ENCODE peak calls at places on chromosomes 12 and 14, in six cellular contexts. One of them, this sample, is unnamed.

GRCh38 chr14:38290601-38291190 is 34.8 kb upstream of the CLEC14A start:
- DNase-seq in CD4-positive, alpha-beta T cell: no peak
- DNase-seq in SK-N-SH: no peak
- DNase-seq in esophagus squamous epithelium: no peak
- DNase-seq in heart right ventricle: no peak
- DNase-seq in astrocyte of the spinal cord: peak; percentile 85
- DNase-seq in this sample: no peak

GRCh38 chr14:88168498-88169165 is 154.4 kb downstream of the KCNK10 start:
- DNase-seq in CD4-positive, alpha-beta T cell: peak; percentile 36
- DNase-seq in SK-N-SH: peak; percentile 57
- DNase-seq in esophagus squamous epithelium: no peak
- DNase-seq in heart right ventricle: no peak
- DNase-seq in astrocyte of the spinal cord: peak; percentile 15
- DNase-seq in this sample: peak; percentile 33

GRCh38 chr12:27383429-27384260 is 51.0 kb downstream of the BMAL2 start:
- DNase-seq in CD4-positive, alpha-beta T cell: peak; percentile 34
- DNase-seq in SK-N-SH: peak; percentile 68
- DNase-seq in esophagus squamous epithelium: no peak
- DNase-seq in heart right ventricle: peak; percentile 61
- DNase-seq in astrocyte of the spinal cord: peak; percentile 83
- DNase-seq in this sample: peak; percentile 74

GRCh38 chr14:75876526-75876925 is 105.3 kb downstream of the TGFB3 start:
- DNase-seq in CD4-positive, alpha-beta T cell: no peak
- DNase-seq in SK-N-SH: no peak
- DNase-seq in esophagus squamous epithelium: no peak
- DNase-seq in heart right ventricle: no peak
- DNase-seq in astrocyte of the spinal cord: peak; percentile 59
- DNase-seq in this sample: no peak

GRCh38 chr14:83291716-83292115 is 1758.1 kb upstream of the SEL1L start:
- DNase-seq in CD4-positive, alpha-beta T cell: no peak
- DNase-seq in SK-N-SH: no peak
- DNase-seq in esophagus squamous epithelium: no peak
- DNase-seq in heart right ventricle: no peak
- DNase-seq in astrocyte of the spinal cord: no peak
- DNase-seq in this sample: no peak

GRCh38 chr12:56143870-56144269 is 8.5 kb upstream of the MYL6B start:
- DNase-seq in CD4-positive, alpha-beta T cell: no peak
- DNase-seq in SK-N-SH: no peak
- DNase-seq in esophagus squamous epithelium: no peak
- DNase-seq in heart right ventricle: peak; percentile 46
- DNase-seq in astrocyte of the spinal cord: no peak
- DNase-seq in this sample: no peak

GRCh38 chr14:105228562-105228961 is 19.8 kb upstream of the BTBD6 start:
- DNase-seq in CD4-positive, alpha-beta T cell: no peak
- DNase-seq in SK-N-SH: no peak
- DNase-seq in esophagus squamous epithelium: no peak
- DNase-seq in heart right ventricle: no peak
- DNase-seq in astrocyte of the spinal cord: no peak
- DNase-seq in this sample: no peak

GRCh38 chr12:45852508-45852907 is 123.0 kb downstream of the ARID2 start:
- DNase-seq in CD4-positive, alpha-beta T cell: no peak
- DNase-seq in SK-N-SH: no peak
- DNase-seq in esophagus squamous epithelium: no peak
- DNase-seq in heart right ventricle: peak; percentile 44
- DNase-seq in astrocyte of the spinal cord: no peak
- DNase-seq in this sample: no peak

GRCh38 chr14:35406811-35407630 is 2.5 kb upstream of the NFKBIA start:
- DNase-seq in CD4-positive, alpha-beta T cell: no peak
- DNase-seq in SK-N-SH: peak; percentile 54
- DNase-seq in esophagus squamous epithelium: no peak
- DNase-seq in heart right ventricle: no peak
- DNase-seq in astrocyte of the spinal cord: peak; percentile 67
- DNase-seq in this sample: no peak

GRCh38 chr14:35412281-35413057 is 7.9 kb upstream of the NFKBIA start:
- DNase-seq in CD4-positive, alpha-beta T cell: no peak
- DNase-seq in SK-N-SH: no peak
- DNase-seq in esophagus squamous epithelium: no peak
- DNase-seq in heart right ventricle: no peak
- DNase-seq in astrocyte of the spinal cord: no peak
- DNase-seq in this sample: no peak

GRCh38 chr14:35408026-35408425 is 3.5 kb upstream of the NFKBIA start:
- DNase-seq in CD4-positive, alpha-beta T cell: no peak
- DNase-seq in SK-N-SH: no peak
- DNase-seq in esophagus squamous epithelium: no peak
- DNase-seq in heart right ventricle: no peak
- DNase-seq in astrocyte of the spinal cord: no peak
- DNase-seq in this sample: no peak

GRCh38 chr14:35410858-35411257 is 6.3 kb upstream of the NFKBIA start:
- DNase-seq in CD4-positive, alpha-beta T cell: no peak
- DNase-seq in SK-N-SH: no peak
- DNase-seq in esophagus squamous epithelium: no peak
- DNase-seq in heart right ventricle: no peak
- DNase-seq in astrocyte of the spinal cord: no peak
- DNase-seq in this sample: no peak

GRCh38 chr14:35409595-35409994 is 5.0 kb upstream of the NFKBIA start:
- DNase-seq in CD4-positive, alpha-beta T cell: no peak
- DNase-seq in SK-N-SH: no peak
- DNase-seq in esophagus squamous epithelium: no peak
- DNase-seq in heart right ventricle: no peak
- DNase-seq in astrocyte of the spinal cord: no peak
- DNase-seq in this sample: no peak
- TF ChIP-seq CTCF in CD4-positive, alpha-beta T cell: no peak
- TF ChIP-seq CTCF in SK-N-SH: no peak
- TF ChIP-seq CTCF in esophagus squamous epithelium: no peak
- TF ChIP-seq CTCF in heart right ventricle: no peak
- TF ChIP-seq CTCF in astrocyte of the spinal cord: no peak
- TF ChIP-seq CTCF in this sample: no peak

GRCh38 chr14:94622653-94623421 is 10.6 kb downstream of the SERPINA3 start:
- DNase-seq in CD4-positive, alpha-beta T cell: no peak
- DNase-seq in SK-N-SH: no peak
- DNase-seq in esophagus squamous epithelium: no peak
- DNase-seq in heart right ventricle: no peak
- DNase-seq in astrocyte of the spinal cord: peak; percentile 33
- DNase-seq in this sample: no peak
- TF ChIP-seq CTCF in CD4-positive, alpha-beta T cell: no peak
- TF ChIP-seq CTCF in SK-N-SH: no peak
- TF ChIP-seq CTCF in esophagus squamous epithelium: no peak
- TF ChIP-seq CTCF in heart right ventricle: no peak
- TF ChIP-seq CTCF in astrocyte of the spinal cord: no peak
- TF ChIP-seq CTCF in this sample: no peak

DNA sequence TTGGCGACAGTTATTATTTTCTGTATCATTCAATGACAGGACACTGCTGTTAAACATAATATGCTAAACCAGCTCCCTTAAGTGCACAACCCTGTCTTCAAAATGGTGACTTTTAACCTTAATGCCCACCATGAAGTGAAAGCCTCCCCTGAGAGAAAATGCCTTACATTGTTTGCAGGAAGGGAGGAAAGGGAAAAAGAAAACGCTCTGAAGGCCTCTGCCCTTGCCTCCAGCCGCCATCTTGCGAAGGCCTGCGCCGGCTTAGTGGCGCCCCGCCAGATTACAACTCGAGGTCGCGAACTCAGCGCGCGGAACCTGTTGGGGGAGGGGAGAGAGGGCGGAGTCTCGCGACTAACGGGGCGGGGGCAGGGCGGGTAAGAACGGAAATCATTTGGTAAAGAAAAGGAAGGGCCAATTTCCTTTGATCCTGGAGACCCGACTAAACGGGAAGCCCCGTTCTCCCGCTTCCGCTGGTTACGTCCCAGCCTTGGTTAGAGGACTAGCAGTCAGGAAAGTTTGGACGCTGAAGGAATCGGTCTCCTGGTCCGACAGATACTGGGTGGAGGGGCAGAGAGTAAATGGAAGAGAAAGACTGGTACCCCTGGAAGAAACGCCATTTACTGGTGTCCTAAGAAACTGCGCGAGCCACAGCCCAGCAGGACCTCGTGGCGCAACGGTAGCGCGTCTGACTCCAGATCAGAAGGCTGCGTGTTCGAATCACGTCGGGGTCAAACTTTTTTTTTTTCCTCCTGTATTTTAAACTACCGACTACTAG is 11.6 kb upstream of the TMPO start:
- DNase-seq in CD4-positive, alpha-beta T cell: peak; percentile 90
- DNase-seq in SK-N-SH: peak; percentile 81
- DNase-seq in esophagus squamous epithelium: peak; percentile 78
- DNase-seq in heart right ventricle: peak; percentile 96
- DNase-seq in astrocyte of the spinal cord: peak; percentile 98
- DNase-seq in this sample: peak; percentile 89
- TF ChIP-seq CTCF in CD4-positive, alpha-beta T cell: no peak
- TF ChIP-seq CTCF in SK-N-SH: no peak
- TF ChIP-seq CTCF in esophagus squamous epithelium: no peak
- TF ChIP-seq CTCF in heart right ventricle: no peak
- TF ChIP-seq CTCF in astrocyte of the spinal cord: no peak
- TF ChIP-seq CTCF in this sample: no peak

GRCh38 chr12:105289114-105289904 is 41.2 kb upstream of the C12orf75 start:
- DNase-seq in CD4-positive, alpha-beta T cell: no peak
- DNase-seq in SK-N-SH: no peak
- DNase-seq in esophagus squamous epithelium: no peak
- DNase-seq in heart right ventricle: no peak
- DNase-seq in astrocyte of the spinal cord: peak; percentile 60
- DNase-seq in this sample: no peak

GRCh38 chr12:105285378-105285777 is 45.1 kb upstream of the C12orf75 start:
- DNase-seq in CD4-positive, alpha-beta T cell: no peak
- DNase-seq in SK-N-SH: no peak
- DNase-seq in esophagus squamous epithelium: no peak
- DNase-seq in heart right ventricle: no peak
- DNase-seq in astrocyte of the spinal cord: no peak
- DNase-seq in this sample: no peak

GRCh38 chr12:105291531-105291930 is 39.0 kb upstream of the C12orf75 start:
- DNase-seq in CD4-positive, alpha-beta T cell: no peak
- DNase-seq in SK-N-SH: no peak
- DNase-seq in esophagus squamous epithelium: no peak
- DNase-seq in heart right ventricle: no peak
- DNase-seq in astrocyte of the spinal cord: no peak
- DNase-seq in this sample: no peak

GRCh38 chr12:105287408-105287807 is 43.1 kb upstream of the C12orf75 start:
- DNase-seq in CD4-positive, alpha-beta T cell: no peak
- DNase-seq in SK-N-SH: no peak
- DNase-seq in esophagus squamous epithelium: no peak
- DNase-seq in heart right ventricle: no peak
- DNase-seq in astrocyte of the spinal cord: no peak
- DNase-seq in this sample: no peak

DNA sequence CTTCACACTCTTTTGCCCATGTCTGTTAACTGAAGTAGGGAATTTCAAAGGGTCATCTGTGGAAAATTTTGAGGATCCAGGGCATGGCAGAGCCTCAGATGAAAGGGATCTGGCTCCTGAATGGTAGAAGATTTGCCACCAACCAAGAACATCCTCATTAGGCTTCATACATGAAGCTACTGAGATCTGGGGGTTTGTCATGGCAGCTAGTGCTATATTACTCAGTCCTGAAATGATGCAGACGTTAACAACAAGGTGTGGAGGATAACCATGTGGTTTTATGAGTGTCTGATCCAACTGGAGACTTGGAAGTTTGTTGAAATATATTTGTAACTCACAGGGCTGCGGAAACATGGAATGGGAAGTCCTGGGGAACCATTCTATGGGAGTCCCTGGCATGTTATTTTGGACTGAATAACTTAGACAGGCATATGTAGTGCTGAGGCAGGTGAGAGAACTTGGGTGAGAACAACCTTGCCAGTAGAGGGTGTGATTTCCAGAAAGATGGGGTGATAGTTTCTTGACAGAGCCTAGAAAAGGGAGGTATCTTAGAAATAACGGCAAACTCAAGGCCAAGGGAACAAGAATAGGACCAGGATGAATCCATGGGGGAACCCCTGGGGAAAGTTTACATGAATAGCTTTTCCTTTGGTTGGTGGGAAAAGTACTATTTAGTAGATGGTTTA is 42.0 kb upstream of the C12orf75 start:
- DNase-seq in CD4-positive, alpha-beta T cell: no peak
- DNase-seq in SK-N-SH: no peak
- DNase-seq in esophagus squamous epithelium: no peak
- DNase-seq in heart right ventricle: no peak
- DNase-seq in astrocyte of the spinal cord: no peak
- DNase-seq in this sample: no peak
- TF ChIP-seq CTCF in CD4-positive, alpha-beta T cell: no peak
- TF ChIP-seq CTCF in SK-N-SH: no peak
- TF ChIP-seq CTCF in esophagus squamous epithelium: no peak
- TF ChIP-seq CTCF in heart right ventricle: no peak
- TF ChIP-seq CTCF in astrocyte of the spinal cord: no peak
- TF ChIP-seq CTCF in this sample: no peak

This sample was measured in nephron progenitor cell.